ENCODE peak calls at places on chromosome 22, in eight cellular contexts. M is lower lobe of right lung, K is body of pancreas, I is aorta, P is IMR-90, C is pancreas, R is mammary epithelial cell, B is neural progenitor cell. S is an unnamed sample.

GRCh38 chr22:28075260-28075981 is 156.4 kb upstream of the PITPNB start:
- DNase-seq in B (no peak), R (peak; percentile 52), M (peak; percentile 50), I (peak; percentile 58), K (peak; percentile 66), C (peak; percentile 45), P (peak; percentile 91), S (peak; percentile 51)

GRCh38 chr22:41240377-41241132 is at the start of gene CHADL:
- DNase-seq in I (no peak), B (peak; percentile 62), K (no peak), C (no peak), P (no peak), M (no peak), R (no peak), S (no peak)

GRCh38 chr22:41799486-41800347 is 762 bp upstream of the CCDC134 start:
- DNase-seq in R (no peak), M (peak; percentile 59), I (peak; percentile 49), K (peak; percentile 30), P (no peak), B (peak; percentile 39), C (no peak), S (peak; percentile 66)

GRCh38 chr22:35353318-35353717 is 27.6 kb upstream of the HMOX1 start:
- DNase-seq in B (no peak), M (peak; percentile 81), R (no peak), P (no peak), I (peak; percentile 78), K (no peak), C (peak; percentile 49), S (peak; percentile 70)

GRCh38 chr22:30892731-30893221 is 75.8 kb downstream of the MORC2 start:
- DNase-seq in P (no peak), I (no peak), C (peak; percentile 12), M (no peak), K (peak; percentile 6), R (no peak), B (no peak), S (no peak)

GRCh38 chr22:20389288-20389687 is 4.7 kb upstream of the ZNF74 start:
- DNase-seq in K (no peak), P (no peak), I (no peak), C (no peak), R (no peak), M (no peak), B (no peak), S (no peak)

GRCh38 chr22:33512961-33513360 is 407.3 kb downstream of the LARGE1 start:
- DNase-seq in C (no peak), M (no peak), K (no peak), R (no peak), P (peak; percentile 46), B (peak; percentile 22), I (no peak), S (no peak)

GRCh38 chr22:27215826-27216320 is 558.5 kb downstream of the MIAT start:
- DNase-seq in P (no peak), R (no peak), K (no peak), M (no peak), B (no peak), I (no peak), C (no peak), S (no peak)

GRCh38 chr22:25744694-25745093 is 2.7 kb downstream of the MYO18B start:
- DNase-seq in B (no peak), C (no peak), I (no peak), K (no peak), R (no peak), M (no peak), P (no peak), S (no peak)

GRCh38 chr22:27791494-27792241 is 9.9 kb downstream of the MN1 start:
- DNase-seq in K (no peak), M (no peak), I (no peak), P (no peak), B (no peak), C (no peak), R (no peak), S (no peak)

GRCh38 chr22:31952094-31952401 is 7.7 kb downstream of the YWHAH start:
- DNase-seq in B (no peak), M (no peak), I (no peak), P (no peak), C (no peak), K (no peak), R (no peak), S (no peak)

GRCh38 chr22:20524004-20524481 is 16.6 kb downstream of the MED15 start:
- DNase-seq in C (no peak), B (no peak), K (no peak), R (peak; percentile 65), M (no peak), P (peak; percentile 65), I (no peak), S (no peak)

GRCh38 chr22:29044657-29045176 is 16.9 kb downstream of the C22orf31 start:
- DNase-seq in M (no peak), I (no peak), B (no peak), K (no peak), R (peak; percentile 28), P (peak; percentile 87), C (no peak), S (no peak)

GRCh38 chr22:32576553-32577255 is 102.1 kb downstream of the FBXO7 start:
- DNase-seq in B (peak; percentile 58), C (no peak), I (no peak), K (no peak), R (no peak), P (no peak), M (no peak), S (no peak)

GRCh38 chr22:38016182-38017078 is 32.1 kb upstream of the SOX10 start:
- DNase-seq in B (peak; percentile 84), M (no peak), K (peak; percentile 65), R (peak; percentile 34), I (no peak), C (peak; percentile 48), P (peak; percentile 58), S (no peak)

GRCh38 chr22:25492950-25493790 is 71.3 kb upstream of the GRK3 start:
- DNase-seq in I (no peak), P (no peak), B (no peak), R (no peak), C (no peak), M (no peak), K (no peak), S (no peak)

GRCh38 chr22:42977574-42977973 is 37.4 kb downstream of the PACSIN2 start:
- DNase-seq in C (no peak), R (no peak), B (no peak), M (no peak), K (no peak), I (no peak), P (no peak), S (no peak)

DNA sequence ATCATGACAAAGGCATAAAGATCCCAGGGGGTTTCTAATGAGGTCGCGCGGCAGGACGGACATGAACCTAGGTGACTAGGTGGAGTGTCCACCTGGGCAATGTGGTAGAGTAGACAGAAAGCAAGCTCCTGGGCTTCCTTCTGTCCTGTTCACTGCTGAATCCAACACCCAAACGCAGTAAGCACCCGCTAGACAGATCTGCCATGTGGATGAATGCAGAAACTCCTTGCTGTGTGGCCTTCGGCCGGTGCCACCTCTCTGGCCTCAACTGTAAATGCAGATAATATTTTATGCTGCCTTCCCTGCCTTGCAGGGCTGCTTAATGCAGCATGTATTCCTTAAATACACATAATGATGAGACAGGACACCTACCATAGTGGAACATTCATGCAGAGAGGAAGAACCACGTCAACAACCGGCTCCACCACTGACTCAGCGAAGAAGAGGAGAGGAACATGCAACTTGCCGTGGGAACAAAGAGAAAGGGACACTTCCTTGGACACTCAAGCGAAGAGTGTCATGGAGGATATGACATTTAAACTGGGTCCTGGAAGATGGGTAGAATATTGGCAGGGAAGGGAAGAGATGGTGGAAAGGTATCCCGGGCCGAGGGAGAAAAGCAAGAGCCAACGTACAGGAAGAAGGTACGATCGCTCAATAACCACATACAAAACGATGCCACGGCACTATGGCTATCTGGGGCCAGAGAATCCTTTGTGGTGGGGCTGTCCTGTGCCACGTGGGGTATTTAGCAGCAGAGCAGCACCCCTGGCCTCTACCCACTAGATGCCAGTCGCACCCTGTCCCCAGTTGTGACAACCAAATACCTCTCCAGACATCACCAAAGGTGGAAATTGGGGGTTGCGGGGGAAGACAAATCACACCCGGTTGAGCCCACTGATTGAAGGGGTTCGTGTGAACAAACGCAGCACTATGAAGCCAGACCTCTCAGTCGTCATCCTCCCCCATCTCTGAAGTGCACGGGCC is 30.8 kb downstream of the MYH9 start:
- DNase-seq in C (no peak), R (no peak), I (no peak), P (peak; percentile 62), K (no peak), M (no peak), B (no peak), S (no peak)
- H3K4me1 ChIP-seq in C (peaks cover 88% of the 10 kb centered on the region), R (peaks cover 90% of the 10 kb centered on the region), I (peaks cover 13% of the 10 kb centered on the region), P (peaks cover 62% of the 10 kb centered on the region), K (peaks cover 97% of the 10 kb centered on the region), M (peaks cover 97% of the 10 kb centered on the region), B (peaks cover 33% of the 10 kb centered on the region), S (peaks cover 66% of the 10 kb centered on the region)

GRCh38 chr22:46093796-46094195 is 56.5 kb upstream of the PPARA start:
- DNase-seq in K (no peak), P (no peak), C (no peak), R (no peak), B (no peak), M (no peak), I (no peak), S (no peak)
- H3K27ac ChIP-seq in K (peak overlapping the region; percentile 87), P (no peak overlapping the region), C (peak overlapping the region; percentile 39), R (no peak overlapping the region), B (no peak overlapping the region), M (peak overlapping the region; percentile 98), I (peak overlapping the region; percentile 20), S (peak overlapping the region; percentile 17)

GRCh38 chr22:48088926-48089536 is 1326.6 kb downstream of the TBC1D22A start:
- DNase-seq in C (no peak), R (no peak), P (no peak), I (no peak), B (no peak), M (no peak), K (no peak), S (peak; percentile 39)

GRCh38 chr22:48091060-48091650 is 1328.7 kb downstream of the TBC1D22A start:
- DNase-seq in M (no peak), K (no peak), B (no peak), C (no peak), I (no peak), P (no peak), R (no peak), S (peak; percentile 43)

GRCh38 chr22:48089601-48090331 is 1327.3 kb downstream of the TBC1D22A start:
- DNase-seq in R (no peak), P (no peak), K (no peak), I (peak; percentile 57), C (no peak), M (no peak), B (no peak), S (peak; percentile 39)

GRCh38 chr22:48091656-48092223 is 1329.3 kb downstream of the TBC1D22A start:
- DNase-seq in I (no peak), K (no peak), R (no peak), C (no peak), P (no peak), B (no peak), M (no peak), S (peak; percentile 29)

DNA sequence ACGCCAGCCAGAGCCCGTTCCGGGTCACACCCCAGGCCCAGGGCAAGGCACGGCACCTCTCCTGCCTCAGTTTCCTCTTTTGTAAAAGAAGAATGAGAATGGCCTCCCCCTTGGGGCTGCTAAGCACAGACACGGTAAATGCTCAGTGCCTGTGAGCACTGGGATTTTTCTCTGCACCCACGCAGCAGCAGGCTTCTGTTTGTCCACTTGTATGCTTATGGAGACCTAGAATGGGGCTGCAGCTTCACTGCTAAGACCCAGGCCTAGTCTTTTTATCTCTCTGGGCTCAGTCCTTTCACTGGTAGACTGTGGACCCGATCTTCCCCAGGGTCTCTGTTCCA is 1327.9 kb downstream of the TBC1D22A start:
- DNase-seq in K (no peak), C (no peak), B (no peak), R (no peak), I (no peak), M (no peak), P (no peak), S (peak; percentile 41)
- H3K4me1 ChIP-seq in K (no peaks in the 10 kb centered on the region), C (no peaks in the 10 kb centered on the region), B (peaks cover 7% of the 10 kb centered on the region), R (no peaks in the 10 kb centered on the region), I (no peaks in the 10 kb centered on the region), M (peaks cover 10% of the 10 kb centered on the region), P (no peaks in the 10 kb centered on the region), S (peaks cover 13% of the 10 kb centered on the region)

GRCh38 chr22:17400305-17400704 is 31.0 kb downstream of the CECR2 start:
- DNase-seq in I (no peak), P (no peak), K (no peak), M (no peak), R (no peak), B (no peak), C (no peak), S (no peak)
- H3K27ac ChIP-seq in I (no peak overlapping the region), P (no peak overlapping the region), K (no peak overlapping the region), M (no peak overlapping the region), R (no peak overlapping the region), B (peak overlapping the region; percentile 50), C (no peak overlapping the region), S (no peak overlapping the region)

S was measured in Peyer's patch.